ENCODE peak calls at places on chromosomes 11 and 22, in eight cellular contexts. One of them, this sample, is unnamed.

GRCh38 chr11:12147827-12148226 is 37.4 kb downstream of the MICAL2 start:
- DNase-seq in WTC11: no peak
- DNase-seq in CD8-positive, alpha-beta T cell: no peak
- DNase-seq in activated effector memory CD4-positive, alpha-beta T cell treated with Interleukin-2 at 50 U/mL for 16 hours: no peak
- DNase-seq in stimulated activated naive B cell treated with anti-CD40 and anti-IgM and Interleukin-4, amounts not matched to agents 10 μg/mL and 1 μg/mL and 100 μg/mL, for 72 hours: no peak
- DNase-seq in NCI-H2081: no peak
- DNase-seq in HL-60: no peak
- DNase-seq in left lobe of liver: no peak
- DNase-seq in this sample: no peak

GRCh38 chr11:85827768-85828639 is 17.1 kb upstream of the SYTL2 start:
- DNase-seq in WTC11: no peak
- DNase-seq in CD8-positive, alpha-beta T cell: no peak
- DNase-seq in activated effector memory CD4-positive, alpha-beta T cell treated with Interleukin-2 at 50 U/mL for 16 hours: no peak
- DNase-seq in stimulated activated naive B cell treated with anti-CD40 and anti-IgM and Interleukin-4, amounts not matched to agents 10 μg/mL and 1 μg/mL and 100 μg/mL, for 72 hours: no peak
- DNase-seq in NCI-H2081: no peak
- DNase-seq in HL-60: no peak
- DNase-seq in left lobe of liver: no peak
- DNase-seq in this sample: no peak

GRCh38 chr11:662689-663274 is 25.7 kb downstream of the DRD4 start:
- DNase-seq in WTC11: peak; percentile 79
- DNase-seq in CD8-positive, alpha-beta T cell: no peak
- DNase-seq in activated effector memory CD4-positive, alpha-beta T cell treated with Interleukin-2 at 50 U/mL for 16 hours: peak; percentile 2
- DNase-seq in stimulated activated naive B cell treated with anti-CD40 and anti-IgM and Interleukin-4, amounts not matched to agents 10 μg/mL and 1 μg/mL and 100 μg/mL, for 72 hours: peak; percentile 27
- DNase-seq in NCI-H2081: peak; percentile 10
- DNase-seq in HL-60: no peak
- DNase-seq in left lobe of liver: peak; percentile 79
- DNase-seq in this sample: peak; percentile 73

GRCh38 chr11:75154646-75155569 is 4.0 kb downstream of the SLCO2B1 start:
- DNase-seq in WTC11: no peak
- DNase-seq in CD8-positive, alpha-beta T cell: no peak
- DNase-seq in activated effector memory CD4-positive, alpha-beta T cell treated with Interleukin-2 at 50 U/mL for 16 hours: no peak
- DNase-seq in stimulated activated naive B cell treated with anti-CD40 and anti-IgM and Interleukin-4, amounts not matched to agents 10 μg/mL and 1 μg/mL and 100 μg/mL, for 72 hours: no peak
- DNase-seq in NCI-H2081: no peak
- DNase-seq in HL-60: no peak
- DNase-seq in left lobe of liver: no peak
- DNase-seq in this sample: no peak

GRCh38 chr11:64409707-64410395 is 50.9 kb downstream of the RPS6KA4 start:
- DNase-seq in WTC11: no peak
- DNase-seq in CD8-positive, alpha-beta T cell: no peak
- DNase-seq in activated effector memory CD4-positive, alpha-beta T cell treated with Interleukin-2 at 50 U/mL for 16 hours: no peak
- DNase-seq in stimulated activated naive B cell treated with anti-CD40 and anti-IgM and Interleukin-4, amounts not matched to agents 10 μg/mL and 1 μg/mL and 100 μg/mL, for 72 hours: no peak
- DNase-seq in NCI-H2081: no peak
- DNase-seq in HL-60: peak; percentile 49
- DNase-seq in left lobe of liver: no peak
- DNase-seq in this sample: no peak

GRCh38 chr22:50056214-50056972 is 1.7 kb downstream of the TTLL8 start:
- DNase-seq in WTC11: no peak
- DNase-seq in CD8-positive, alpha-beta T cell: no peak
- DNase-seq in activated effector memory CD4-positive, alpha-beta T cell treated with Interleukin-2 at 50 U/mL for 16 hours: no peak
- DNase-seq in stimulated activated naive B cell treated with anti-CD40 and anti-IgM and Interleukin-4, amounts not matched to agents 10 μg/mL and 1 μg/mL and 100 μg/mL, for 72 hours: no peak
- DNase-seq in NCI-H2081: no peak
- DNase-seq in HL-60: no peak
- DNase-seq in left lobe of liver: no peak
- DNase-seq in this sample: no peak

GRCh38 chr11:10109836-10110235 is 184.2 kb downstream of the SBF2 start:
- DNase-seq in WTC11: no peak
- DNase-seq in CD8-positive, alpha-beta T cell: no peak
- DNase-seq in activated effector memory CD4-positive, alpha-beta T cell treated with Interleukin-2 at 50 U/mL for 16 hours: no peak
- DNase-seq in stimulated activated naive B cell treated with anti-CD40 and anti-IgM and Interleukin-4, amounts not matched to agents 10 μg/mL and 1 μg/mL and 100 μg/mL, for 72 hours: no peak
- DNase-seq in NCI-H2081: no peak
- DNase-seq in HL-60: no peak
- DNase-seq in left lobe of liver: no peak
- DNase-seq in this sample: no peak

GRCh38 chr11:61978703-61979661 is 11.5 kb upstream of the FTH1 start:
- DNase-seq in WTC11: no peak
- DNase-seq in CD8-positive, alpha-beta T cell: no peak
- DNase-seq in activated effector memory CD4-positive, alpha-beta T cell treated with Interleukin-2 at 50 U/mL for 16 hours: no peak
- DNase-seq in stimulated activated naive B cell treated with anti-CD40 and anti-IgM and Interleukin-4, amounts not matched to agents 10 μg/mL and 1 μg/mL and 100 μg/mL, for 72 hours: no peak
- DNase-seq in NCI-H2081: no peak
- DNase-seq in HL-60: no peak
- DNase-seq in left lobe of liver: peak; percentile 44
- DNase-seq in this sample: no peak

GRCh38 chr11:103888541-103888951 is 147.9 kb upstream of the DDI1 start:
- DNase-seq in WTC11: no peak
- DNase-seq in CD8-positive, alpha-beta T cell: no peak
- DNase-seq in activated effector memory CD4-positive, alpha-beta T cell treated with Interleukin-2 at 50 U/mL for 16 hours: no peak
- DNase-seq in stimulated activated naive B cell treated with anti-CD40 and anti-IgM and Interleukin-4, amounts not matched to agents 10 μg/mL and 1 μg/mL and 100 μg/mL, for 72 hours: no peak
- DNase-seq in NCI-H2081: no peak
- DNase-seq in HL-60: no peak
- DNase-seq in left lobe of liver: no peak
- DNase-seq in this sample: no peak

GRCh38 chr11:12128191-12128841 is 17.9 kb downstream of the MICAL2 start:
- DNase-seq in WTC11: no peak
- DNase-seq in CD8-positive, alpha-beta T cell: no peak
- DNase-seq in activated effector memory CD4-positive, alpha-beta T cell treated with Interleukin-2 at 50 U/mL for 16 hours: no peak
- DNase-seq in stimulated activated naive B cell treated with anti-CD40 and anti-IgM and Interleukin-4, amounts not matched to agents 10 μg/mL and 1 μg/mL and 100 μg/mL, for 72 hours: no peak
- DNase-seq in NCI-H2081: no peak
- DNase-seq in HL-60: peak; percentile 72
- DNase-seq in left lobe of liver: no peak
- DNase-seq in this sample: no peak

GRCh38 chr11:57567512-57568329 is at the start of gene UBE2L6:
- DNase-seq in WTC11: peak; percentile 91
- DNase-seq in CD8-positive, alpha-beta T cell: peak; percentile 29
- DNase-seq in activated effector memory CD4-positive, alpha-beta T cell treated with Interleukin-2 at 50 U/mL for 16 hours: peak; percentile 53
- DNase-seq in stimulated activated naive B cell treated with anti-CD40 and anti-IgM and Interleukin-4, amounts not matched to agents 10 μg/mL and 1 μg/mL and 100 μg/mL, for 72 hours: peak; percentile 81
- DNase-seq in NCI-H2081: peak; percentile 65
- DNase-seq in HL-60: peak; percentile 21
- DNase-seq in left lobe of liver: peak; percentile 85
- DNase-seq in this sample: peak; percentile 69

GRCh38 chr22:49959782-49960158 is 802 bp upstream of the PIM3 start:
- DNase-seq in WTC11: no peak
- DNase-seq in CD8-positive, alpha-beta T cell: no peak
- DNase-seq in activated effector memory CD4-positive, alpha-beta T cell treated with Interleukin-2 at 50 U/mL for 16 hours: no peak
- DNase-seq in stimulated activated naive B cell treated with anti-CD40 and anti-IgM and Interleukin-4, amounts not matched to agents 10 μg/mL and 1 μg/mL and 100 μg/mL, for 72 hours: no peak
- DNase-seq in NCI-H2081: no peak
- DNase-seq in HL-60: no peak
- DNase-seq in left lobe of liver: no peak
- DNase-seq in this sample: no peak

GRCh38 chr11:30113326-30113873 is 96.6 kb upstream of the KCNA4 start:
- DNase-seq in WTC11: no peak
- DNase-seq in CD8-positive, alpha-beta T cell: no peak
- DNase-seq in activated effector memory CD4-positive, alpha-beta T cell treated with Interleukin-2 at 50 U/mL for 16 hours: no peak
- DNase-seq in stimulated activated naive B cell treated with anti-CD40 and anti-IgM and Interleukin-4, amounts not matched to agents 10 μg/mL and 1 μg/mL and 100 μg/mL, for 72 hours: no peak
- DNase-seq in NCI-H2081: no peak
- DNase-seq in HL-60: no peak
- DNase-seq in left lobe of liver: no peak
- DNase-seq in this sample: no peak

GRCh38 chr22:37923927-37924326 is 17.8 kb downstream of the MICALL1 start:
- DNase-seq in WTC11: no peak
- DNase-seq in CD8-positive, alpha-beta T cell: no peak
- DNase-seq in activated effector memory CD4-positive, alpha-beta T cell treated with Interleukin-2 at 50 U/mL for 16 hours: no peak
- DNase-seq in stimulated activated naive B cell treated with anti-CD40 and anti-IgM and Interleukin-4, amounts not matched to agents 10 μg/mL and 1 μg/mL and 100 μg/mL, for 72 hours: no peak
- DNase-seq in NCI-H2081: no peak
- DNase-seq in HL-60: no peak
- DNase-seq in left lobe of liver: no peak
- DNase-seq in this sample: no peak

GRCh38 chr11:61776561-61777075 is 15.8 kb downstream of the TMEM258 start:
- DNase-seq in WTC11: peak; percentile 84
- DNase-seq in CD8-positive, alpha-beta T cell: no peak
- DNase-seq in activated effector memory CD4-positive, alpha-beta T cell treated with Interleukin-2 at 50 U/mL for 16 hours: peak; percentile 27
- DNase-seq in stimulated activated naive B cell treated with anti-CD40 and anti-IgM and Interleukin-4, amounts not matched to agents 10 μg/mL and 1 μg/mL and 100 μg/mL, for 72 hours: peak; percentile 38
- DNase-seq in NCI-H2081: peak; percentile 21
- DNase-seq in HL-60: no peak
- DNase-seq in left lobe of liver: peak; percentile 77
- DNase-seq in this sample: peak; percentile 94

GRCh38 chr11:62854825-62855570 is 15.6 kb upstream of the WDR74 start:
- DNase-seq in WTC11: no peak
- DNase-seq in CD8-positive, alpha-beta T cell: no peak
- DNase-seq in activated effector memory CD4-positive, alpha-beta T cell treated with Interleukin-2 at 50 U/mL for 16 hours: no peak
- DNase-seq in stimulated activated naive B cell treated with anti-CD40 and anti-IgM and Interleukin-4, amounts not matched to agents 10 μg/mL and 1 μg/mL and 100 μg/mL, for 72 hours: no peak
- DNase-seq in NCI-H2081: no peak
- DNase-seq in HL-60: peak; percentile 65
- DNase-seq in left lobe of liver: no peak
- DNase-seq in this sample: no peak

GRCh38 chr22:27405672-27406388 is 395.7 kb downstream of the MN1 start:
- DNase-seq in WTC11: peak; percentile 77
- DNase-seq in CD8-positive, alpha-beta T cell: no peak
- DNase-seq in activated effector memory CD4-positive, alpha-beta T cell treated with Interleukin-2 at 50 U/mL for 16 hours: no peak
- DNase-seq in stimulated activated naive B cell treated with anti-CD40 and anti-IgM and Interleukin-4, amounts not matched to agents 10 μg/mL and 1 μg/mL and 100 μg/mL, for 72 hours: no peak
- DNase-seq in NCI-H2081: no peak
- DNase-seq in HL-60: peak; percentile 1
- DNase-seq in left lobe of liver: peak; percentile 73
- DNase-seq in this sample: peak; percentile 36

GRCh38 chr11:35223429-35223828 is 84.5 kb downstream of the CD44 start:
- DNase-seq in WTC11: no peak
- DNase-seq in CD8-positive, alpha-beta T cell: no peak
- DNase-seq in activated effector memory CD4-positive, alpha-beta T cell treated with Interleukin-2 at 50 U/mL for 16 hours: no peak
- DNase-seq in stimulated activated naive B cell treated with anti-CD40 and anti-IgM and Interleukin-4, amounts not matched to agents 10 μg/mL and 1 μg/mL and 100 μg/mL, for 72 hours: no peak
- DNase-seq in NCI-H2081: peak; percentile 98
- DNase-seq in HL-60: no peak
- DNase-seq in left lobe of liver: no peak
- DNase-seq in this sample: no peak

GRCh38 chr11:14973621-14974020 is 1.5 kb upstream of the CALCA start:
- DNase-seq in WTC11: peak; percentile 53
- DNase-seq in CD8-positive, alpha-beta T cell: no peak
- DNase-seq in activated effector memory CD4-positive, alpha-beta T cell treated with Interleukin-2 at 50 U/mL for 16 hours: peak; percentile 10
- DNase-seq in stimulated activated naive B cell treated with anti-CD40 and anti-IgM and Interleukin-4, amounts not matched to agents 10 μg/mL and 1 μg/mL and 100 μg/mL, for 72 hours: peak; percentile 66
- DNase-seq in NCI-H2081: no peak
- DNase-seq in HL-60: no peak
- DNase-seq in left lobe of liver: no peak
- DNase-seq in this sample: no peak

GRCh38 chr11:100910808-100911207 is 218.8 kb downstream of the PGR start:
- DNase-seq in WTC11: no peak
- DNase-seq in CD8-positive, alpha-beta T cell: no peak
- DNase-seq in activated effector memory CD4-positive, alpha-beta T cell treated with Interleukin-2 at 50 U/mL for 16 hours: no peak
- DNase-seq in stimulated activated naive B cell treated with anti-CD40 and anti-IgM and Interleukin-4, amounts not matched to agents 10 μg/mL and 1 μg/mL and 100 μg/mL, for 72 hours: no peak
- DNase-seq in NCI-H2081: no peak
- DNase-seq in HL-60: no peak
- DNase-seq in left lobe of liver: no peak
- DNase-seq in this sample: no peak

GRCh38 chr11:13487661-13488030 is 8.2 kb downstream of the PTH start:
- DNase-seq in WTC11: peak; percentile 28
- DNase-seq in CD8-positive, alpha-beta T cell: no peak
- DNase-seq in activated effector memory CD4-positive, alpha-beta T cell treated with Interleukin-2 at 50 U/mL for 16 hours: no peak
- DNase-seq in stimulated activated naive B cell treated with anti-CD40 and anti-IgM and Interleukin-4, amounts not matched to agents 10 μg/mL and 1 μg/mL and 100 μg/mL, for 72 hours: no peak
- DNase-seq in NCI-H2081: no peak
- DNase-seq in HL-60: no peak
- DNase-seq in left lobe of liver: no peak
- DNase-seq in this sample: no peak

GRCh38 chr11:3950996-3951662 is 95.7 kb downstream of the STIM1 start:
- DNase-seq in WTC11: no peak
- DNase-seq in CD8-positive, alpha-beta T cell: no peak
- DNase-seq in activated effector memory CD4-positive, alpha-beta T cell treated with Interleukin-2 at 50 U/mL for 16 hours: no peak
- DNase-seq in stimulated activated naive B cell treated with anti-CD40 and anti-IgM and Interleukin-4, amounts not matched to agents 10 μg/mL and 1 μg/mL and 100 μg/mL, for 72 hours: no peak
- DNase-seq in NCI-H2081: no peak
- DNase-seq in HL-60: no peak
- DNase-seq in left lobe of liver: no peak
- DNase-seq in this sample: no peak

GRCh38 chr11:44814881-44815592 is 88.3 kb downstream of the TSPAN18 start:
- DNase-seq in WTC11: no peak
- DNase-seq in CD8-positive, alpha-beta T cell: no peak
- DNase-seq in activated effector memory CD4-positive, alpha-beta T cell treated with Interleukin-2 at 50 U/mL for 16 hours: no peak
- DNase-seq in stimulated activated naive B cell treated with anti-CD40 and anti-IgM and Interleukin-4, amounts not matched to agents 10 μg/mL and 1 μg/mL and 100 μg/mL, for 72 hours: no peak
- DNase-seq in NCI-H2081: no peak
- DNase-seq in HL-60: peak; percentile 66
- DNase-seq in left lobe of liver: no peak
- DNase-seq in this sample: no peak

GRCh38 chr11:133508448-133508847 is 23.9 kb downstream of the OPCML start:
- DNase-seq in WTC11: no peak
- DNase-seq in CD8-positive, alpha-beta T cell: no peak
- DNase-seq in activated effector memory CD4-positive, alpha-beta T cell treated with Interleukin-2 at 50 U/mL for 16 hours: no peak
- DNase-seq in stimulated activated naive B cell treated with anti-CD40 and anti-IgM and Interleukin-4, amounts not matched to agents 10 μg/mL and 1 μg/mL and 100 μg/mL, for 72 hours: no peak
- DNase-seq in NCI-H2081: no peak
- DNase-seq in HL-60: no peak
- DNase-seq in left lobe of liver: no peak
- DNase-seq in this sample: no peak

GRCh38 chr11:119644502-119644901 is 84.5 kb downstream of the NECTIN1 start:
- DNase-seq in WTC11: no peak
- DNase-seq in CD8-positive, alpha-beta T cell: no peak
- DNase-seq in activated effector memory CD4-positive, alpha-beta T cell treated with Interleukin-2 at 50 U/mL for 16 hours: no peak
- DNase-seq in stimulated activated naive B cell treated with anti-CD40 and anti-IgM and Interleukin-4, amounts not matched to agents 10 μg/mL and 1 μg/mL and 100 μg/mL, for 72 hours: no peak
- DNase-seq in NCI-H2081: no peak
- DNase-seq in HL-60: no peak
- DNase-seq in left lobe of liver: no peak
- DNase-seq in this sample: no peak

GRCh38 chr11:724063-724732 is 18.2 kb downstream of the EPS8L2 start:
- DNase-seq in WTC11: peak; percentile 62
- DNase-seq in CD8-positive, alpha-beta T cell: no peak
- DNase-seq in activated effector memory CD4-positive, alpha-beta T cell treated with Interleukin-2 at 50 U/mL for 16 hours: no peak
- DNase-seq in stimulated activated naive B cell treated with anti-CD40 and anti-IgM and Interleukin-4, amounts not matched to agents 10 μg/mL and 1 μg/mL and 100 μg/mL, for 72 hours: no peak
- DNase-seq in NCI-H2081: no peak
- DNase-seq in HL-60: no peak
- DNase-seq in left lobe of liver: no peak
- DNase-seq in this sample: no peak

GRCh38 chr11:86214710-86215109 is 29.8 kb upstream of the EED start:
- DNase-seq in WTC11: no peak
- DNase-seq in CD8-positive, alpha-beta T cell: no peak
- DNase-seq in activated effector memory CD4-positive, alpha-beta T cell treated with Interleukin-2 at 50 U/mL for 16 hours: no peak
- DNase-seq in stimulated activated naive B cell treated with anti-CD40 and anti-IgM and Interleukin-4, amounts not matched to agents 10 μg/mL and 1 μg/mL and 100 μg/mL, for 72 hours: peak; percentile 90
- DNase-seq in NCI-H2081: no peak
- DNase-seq in HL-60: no peak
- DNase-seq in left lobe of liver: no peak
- DNase-seq in this sample: no peak

GRCh38 chr22:39350803-39351688 is 1.3 kb downstream of the SYNGR1 start:
- DNase-seq in WTC11: no peak
- DNase-seq in CD8-positive, alpha-beta T cell: no peak
- DNase-seq in activated effector memory CD4-positive, alpha-beta T cell treated with Interleukin-2 at 50 U/mL for 16 hours: no peak
- DNase-seq in stimulated activated naive B cell treated with anti-CD40 and anti-IgM and Interleukin-4, amounts not matched to agents 10 μg/mL and 1 μg/mL and 100 μg/mL, for 72 hours: no peak
- DNase-seq in NCI-H2081: no peak
- DNase-seq in HL-60: no peak
- DNase-seq in left lobe of liver: no peak
- DNase-seq in this sample: no peak

GRCh38 chr11:111548542-111548941 is 8.0 kb downstream of the LAYN start:
- DNase-seq in WTC11: no peak
- DNase-seq in CD8-positive, alpha-beta T cell: no peak
- DNase-seq in activated effector memory CD4-positive, alpha-beta T cell treated with Interleukin-2 at 50 U/mL for 16 hours: no peak
- DNase-seq in stimulated activated naive B cell treated with anti-CD40 and anti-IgM and Interleukin-4, amounts not matched to agents 10 μg/mL and 1 μg/mL and 100 μg/mL, for 72 hours: no peak
- DNase-seq in NCI-H2081: no peak
- DNase-seq in HL-60: no peak
- DNase-seq in left lobe of liver: no peak
- DNase-seq in this sample: no peak

GRCh38 chr11:70496591-70497535 is 98.5 kb downstream of the CTTN start:
- DNase-seq in WTC11: no peak
- DNase-seq in CD8-positive, alpha-beta T cell: no peak
- DNase-seq in activated effector memory CD4-positive, alpha-beta T cell treated with Interleukin-2 at 50 U/mL for 16 hours: no peak
- DNase-seq in stimulated activated naive B cell treated with anti-CD40 and anti-IgM and Interleukin-4, amounts not matched to agents 10 μg/mL and 1 μg/mL and 100 μg/mL, for 72 hours: no peak
- DNase-seq in NCI-H2081: no peak
- DNase-seq in HL-60: no peak
- DNase-seq in left lobe of liver: no peak
- DNase-seq in this sample: no peak

GRCh38 chr11:12889243-12889642 is 119.9 kb upstream of the RASSF10 start:
- DNase-seq in WTC11: no peak
- DNase-seq in CD8-positive, alpha-beta T cell: no peak
- DNase-seq in activated effector memory CD4-positive, alpha-beta T cell treated with Interleukin-2 at 50 U/mL for 16 hours: no peak
- DNase-seq in stimulated activated naive B cell treated with anti-CD40 and anti-IgM and Interleukin-4, amounts not matched to agents 10 μg/mL and 1 μg/mL and 100 μg/mL, for 72 hours: no peak
- DNase-seq in NCI-H2081: peak; percentile 25
- DNase-seq in HL-60: peak; percentile 10
- DNase-seq in left lobe of liver: no peak
- DNase-seq in this sample: no peak

GRCh38 chr11:7197469-7197868 is 54.2 kb upstream of the SYT9 start:
- DNase-seq in WTC11: no peak
- DNase-seq in CD8-positive, alpha-beta T cell: no peak
- DNase-seq in activated effector memory CD4-positive, alpha-beta T cell treated with Interleukin-2 at 50 U/mL for 16 hours: no peak
- DNase-seq in stimulated activated naive B cell treated with anti-CD40 and anti-IgM and Interleukin-4, amounts not matched to agents 10 μg/mL and 1 μg/mL and 100 μg/mL, for 72 hours: no peak
- DNase-seq in NCI-H2081: no peak
- DNase-seq in HL-60: no peak
- DNase-seq in left lobe of liver: no peak
- DNase-seq in this sample: no peak

GRCh38 chr11:128669491-128669890 is 24.4 kb upstream of the FLI1 start:
- DNase-seq in WTC11: no peak
- DNase-seq in CD8-positive, alpha-beta T cell: no peak
- DNase-seq in activated effector memory CD4-positive, alpha-beta T cell treated with Interleukin-2 at 50 U/mL for 16 hours: no peak
- DNase-seq in stimulated activated naive B cell treated with anti-CD40 and anti-IgM and Interleukin-4, amounts not matched to agents 10 μg/mL and 1 μg/mL and 100 μg/mL, for 72 hours: no peak
- DNase-seq in NCI-H2081: no peak
- DNase-seq in HL-60: no peak
- DNase-seq in left lobe of liver: no peak
- DNase-seq in this sample: no peak

GRCh38 chr11:47924184-47924671 is 56.1 kb upstream of the PTPRJ start:
- DNase-seq in WTC11: no peak
- DNase-seq in CD8-positive, alpha-beta T cell: no peak
- DNase-seq in activated effector memory CD4-positive, alpha-beta T cell treated with Interleukin-2 at 50 U/mL for 16 hours: no peak
- DNase-seq in stimulated activated naive B cell treated with anti-CD40 and anti-IgM and Interleukin-4, amounts not matched to agents 10 μg/mL and 1 μg/mL and 100 μg/mL, for 72 hours: no peak
- DNase-seq in NCI-H2081: no peak
- DNase-seq in HL-60: no peak
- DNase-seq in left lobe of liver: peak; percentile 56
- DNase-seq in this sample: no peak

This sample was measured in GM12892.